ENCODE peak calls at places on chromosomes 1 and 21, in nine cellular contexts. One of them, this sample, is unnamed.

GRCh38 chr1:201763439-201764140 is 65.4 kb upstream of the IPO9 start:
- DNase-seq in uterus: no peak
- DNase-seq in fibroblast of lung: peak; percentile 63
- DNase-seq in neural progenitor cell: peak; percentile 66
- DNase-seq in ascending aorta: no peak
- DNase-seq in cardiac fibroblast: peak; percentile 66
- DNase-seq in RWPE1: no peak
- DNase-seq in fibroblast of pulmonary artery: peak; percentile 51
- DNase-seq in hepatocyte: no peak
- DNase-seq in this sample: no peak

GRCh38 chr1:34899906-34900305 is 29.5 kb downstream of the DLGAP3 start:
- DNase-seq in uterus: no peak
- DNase-seq in fibroblast of lung: no peak
- DNase-seq in neural progenitor cell: no peak
- DNase-seq in ascending aorta: no peak
- DNase-seq in cardiac fibroblast: no peak
- DNase-seq in RWPE1: no peak
- DNase-seq in fibroblast of pulmonary artery: no peak
- DNase-seq in hepatocyte: no peak
- DNase-seq in this sample: no peak

GRCh38 chr1:12153181-12153785 is 13.5 kb upstream of the TNFRSF1B start:
- DNase-seq in uterus: no peak
- DNase-seq in fibroblast of lung: peak; percentile 75
- DNase-seq in neural progenitor cell: no peak
- DNase-seq in ascending aorta: peak; percentile 83
- DNase-seq in cardiac fibroblast: peak; percentile 81
- DNase-seq in RWPE1: no peak
- DNase-seq in fibroblast of pulmonary artery: peak; percentile 64
- DNase-seq in hepatocyte: no peak
- DNase-seq in this sample: no peak

GRCh38 chr1:91693542-91693941 is 192.4 kb downstream of the TGFBR3 start:
- DNase-seq in uterus: no peak
- DNase-seq in fibroblast of lung: peak; percentile 28
- DNase-seq in neural progenitor cell: no peak
- DNase-seq in ascending aorta: peak; percentile 80
- DNase-seq in cardiac fibroblast: peak; percentile 75
- DNase-seq in RWPE1: no peak
- DNase-seq in fibroblast of pulmonary artery: peak; percentile 38
- DNase-seq in hepatocyte: no peak
- DNase-seq in this sample: no peak

GRCh38 chr21:34190576-34191301 is 117.4 kb downstream of the MRPS6 start:
- DNase-seq in uterus: no peak
- DNase-seq in fibroblast of lung: no peak
- DNase-seq in neural progenitor cell: no peak
- DNase-seq in ascending aorta: peak; percentile 19
- DNase-seq in cardiac fibroblast: no peak
- DNase-seq in RWPE1: no peak
- DNase-seq in fibroblast of pulmonary artery: no peak
- DNase-seq in hepatocyte: peak; percentile 42
- DNase-seq in this sample: no peak

GRCh38 chr1:209784276-209785169 is at the start of gene C1orf74:
- DNase-seq in uterus: peak; percentile 99
- DNase-seq in fibroblast of lung: peak; percentile 96
- DNase-seq in neural progenitor cell: peak; percentile 99
- DNase-seq in ascending aorta: peak; percentile 100
- DNase-seq in cardiac fibroblast: peak; percentile 98
- DNase-seq in RWPE1: peak; percentile 99
- DNase-seq in fibroblast of pulmonary artery: peak; percentile 98
- DNase-seq in hepatocyte: peak; percentile 100
- DNase-seq in this sample: peak; percentile 90

GRCh38 chr1:177969825-177970371 is at the start of gene SEC16B:
- DNase-seq in uterus: no peak
- DNase-seq in fibroblast of lung: no peak
- DNase-seq in neural progenitor cell: no peak
- DNase-seq in ascending aorta: no peak
- DNase-seq in cardiac fibroblast: no peak
- DNase-seq in RWPE1: no peak
- DNase-seq in fibroblast of pulmonary artery: no peak
- DNase-seq in hepatocyte: peak; percentile 85
- DNase-seq in this sample: no peak

GRCh38 chr1:116111196-116112021 is at the start of gene MAB21L3:
- DNase-seq in uterus: no peak
- DNase-seq in fibroblast of lung: no peak
- DNase-seq in neural progenitor cell: no peak
- DNase-seq in ascending aorta: no peak
- DNase-seq in cardiac fibroblast: no peak
- DNase-seq in RWPE1: no peak
- DNase-seq in fibroblast of pulmonary artery: no peak
- DNase-seq in hepatocyte: peak; percentile 70
- DNase-seq in this sample: peak; percentile 48

GRCh38 chr21:31354122-31354521 is 10.1 kb upstream of the TIAM1 start:
- DNase-seq in uterus: no peak
- DNase-seq in fibroblast of lung: no peak
- DNase-seq in neural progenitor cell: no peak
- DNase-seq in ascending aorta: no peak
- DNase-seq in cardiac fibroblast: no peak
- DNase-seq in RWPE1: peak; percentile 55
- DNase-seq in fibroblast of pulmonary artery: no peak
- DNase-seq in hepatocyte: no peak
- DNase-seq in this sample: peak; percentile 91

GRCh38 chr1:60859111-60859510 is 223.2 kb upstream of the NFIA start:
- DNase-seq in uterus: no peak
- DNase-seq in fibroblast of lung: no peak
- DNase-seq in neural progenitor cell: no peak
- DNase-seq in ascending aorta: no peak
- DNase-seq in cardiac fibroblast: no peak
- DNase-seq in RWPE1: no peak
- DNase-seq in fibroblast of pulmonary artery: no peak
- DNase-seq in hepatocyte: no peak
- DNase-seq in this sample: no peak

GRCh38 chr1:185367218-185367617 is 50.2 kb upstream of the IVNS1ABP start:
- DNase-seq in uterus: no peak
- DNase-seq in fibroblast of lung: no peak
- DNase-seq in neural progenitor cell: no peak
- DNase-seq in ascending aorta: no peak
- DNase-seq in cardiac fibroblast: peak; percentile 13
- DNase-seq in RWPE1: no peak
- DNase-seq in fibroblast of pulmonary artery: no peak
- DNase-seq in hepatocyte: no peak
- DNase-seq in this sample: no peak

GRCh38 chr1:111538343-111539035 is 35.1 kb upstream of the ADORA3 start:
- DNase-seq in uterus: no peak
- DNase-seq in fibroblast of lung: peak; percentile 75
- DNase-seq in neural progenitor cell: no peak
- DNase-seq in ascending aorta: no peak
- DNase-seq in cardiac fibroblast: peak; percentile 77
- DNase-seq in RWPE1: no peak
- DNase-seq in fibroblast of pulmonary artery: peak; percentile 89
- DNase-seq in hepatocyte: peak; percentile 34
- DNase-seq in this sample: no peak

GRCh38 chr1:79323240-79324025 is 316.9 kb upstream of the ADGRL4 start:
- DNase-seq in uterus: no peak
- DNase-seq in fibroblast of lung: peak; percentile 97
- DNase-seq in neural progenitor cell: no peak
- DNase-seq in ascending aorta: no peak
- DNase-seq in cardiac fibroblast: peak; percentile 98
- DNase-seq in RWPE1: peak; percentile 80
- DNase-seq in fibroblast of pulmonary artery: peak; percentile 99
- DNase-seq in hepatocyte: peak; percentile 34
- DNase-seq in this sample: peak; percentile 100

GRCh38 chr1:219790834-219791615 is 137.3 kb downstream of the SLC30A10 start:
- DNase-seq in uterus: no peak
- DNase-seq in fibroblast of lung: peak; percentile 86
- DNase-seq in neural progenitor cell: no peak
- DNase-seq in ascending aorta: no peak
- DNase-seq in cardiac fibroblast: no peak
- DNase-seq in RWPE1: no peak
- DNase-seq in fibroblast of pulmonary artery: peak; percentile 29
- DNase-seq in hepatocyte: no peak
- DNase-seq in this sample: peak; percentile 22

GRCh38 chr1:204624631-204625216 is 60.8 kb downstream of the LRRN2 start:
- DNase-seq in uterus: no peak
- DNase-seq in fibroblast of lung: no peak
- DNase-seq in neural progenitor cell: peak; percentile 8
- DNase-seq in ascending aorta: no peak
- DNase-seq in cardiac fibroblast: no peak
- DNase-seq in RWPE1: no peak
- DNase-seq in fibroblast of pulmonary artery: no peak
- DNase-seq in hepatocyte: peak; percentile 29
- DNase-seq in this sample: no peak

GRCh38 chr1:77829851-77830250 is 50.4 kb downstream of the MIGA1 start:
- DNase-seq in uterus: no peak
- DNase-seq in fibroblast of lung: no peak
- DNase-seq in neural progenitor cell: no peak
- DNase-seq in ascending aorta: no peak
- DNase-seq in cardiac fibroblast: no peak
- DNase-seq in RWPE1: no peak
- DNase-seq in fibroblast of pulmonary artery: no peak
- DNase-seq in hepatocyte: no peak
- DNase-seq in this sample: no peak

GRCh38 chr1:7561331-7561921 is 209.7 kb upstream of the VAMP3 start:
- DNase-seq in uterus: no peak
- DNase-seq in fibroblast of lung: no peak
- DNase-seq in neural progenitor cell: peak; percentile 75
- DNase-seq in ascending aorta: no peak
- DNase-seq in cardiac fibroblast: no peak
- DNase-seq in RWPE1: no peak
- DNase-seq in fibroblast of pulmonary artery: peak; percentile 23
- DNase-seq in hepatocyte: no peak
- DNase-seq in this sample: no peak

DNA sequence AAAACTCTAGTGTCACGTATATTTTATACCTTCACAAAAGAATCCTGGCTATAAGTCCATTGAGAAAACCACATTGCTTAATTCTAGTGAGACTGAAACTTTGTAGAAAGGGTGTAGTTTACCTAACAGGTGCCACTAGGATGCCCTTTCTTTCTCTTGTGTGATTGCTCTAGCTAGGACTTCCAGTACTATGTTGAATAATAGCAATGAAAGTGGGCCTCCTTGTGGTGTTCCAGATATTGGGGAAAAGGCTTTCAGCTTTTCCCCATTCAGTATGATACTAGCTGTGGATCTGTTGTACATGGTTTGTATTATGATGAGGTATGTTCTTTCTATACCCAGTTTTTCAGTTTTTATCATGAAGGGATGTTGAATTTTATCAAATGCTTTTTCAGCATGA is 39.7 kb upstream of the CHODL start:
- DNase-seq in uterus: no peak
- DNase-seq in fibroblast of lung: no peak
- DNase-seq in neural progenitor cell: peak; percentile 22
- DNase-seq in ascending aorta: no peak
- DNase-seq in cardiac fibroblast: no peak
- DNase-seq in RWPE1: no peak
- DNase-seq in fibroblast of pulmonary artery: no peak
- DNase-seq in hepatocyte: no peak
- DNase-seq in this sample: no peak
- TF ChIP-seq CTCF in uterus: no peak
- TF ChIP-seq CTCF in fibroblast of lung: no peak
- TF ChIP-seq CTCF in neural progenitor cell: peak; percentile 38
- TF ChIP-seq CTCF in ascending aorta: no peak
- TF ChIP-seq CTCF in cardiac fibroblast: no peak
- TF ChIP-seq CTCF in RWPE1: no peak
- TF ChIP-seq CTCF in fibroblast of pulmonary artery: no peak
- TF ChIP-seq CTCF in hepatocyte: no peak
- TF ChIP-seq CTCF in this sample: no peak

DNA sequence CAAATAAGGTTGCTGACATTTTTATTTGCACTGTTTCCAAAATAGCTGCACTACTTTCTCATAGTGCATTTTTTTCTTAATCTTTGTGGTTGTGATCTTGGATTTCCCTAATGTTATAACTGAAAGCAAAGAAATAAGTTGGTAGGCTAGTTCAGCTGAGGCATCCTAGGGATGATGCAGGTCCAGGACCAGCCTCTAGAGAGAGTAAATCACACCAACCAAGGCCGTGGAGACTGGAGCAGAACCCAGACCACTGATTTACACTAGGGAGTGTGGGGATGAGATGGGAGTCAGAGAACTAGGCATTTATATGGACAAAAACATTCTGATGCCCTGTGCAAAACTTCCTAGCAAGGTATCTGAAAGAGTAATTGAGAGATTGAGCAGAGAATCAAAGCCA is 104.5 kb downstream of the URB2 start:
- DNase-seq in uterus: no peak
- DNase-seq in fibroblast of lung: no peak
- DNase-seq in neural progenitor cell: no peak
- DNase-seq in ascending aorta: no peak
- DNase-seq in cardiac fibroblast: no peak
- DNase-seq in RWPE1: no peak
- DNase-seq in fibroblast of pulmonary artery: no peak
- DNase-seq in hepatocyte: no peak
- DNase-seq in this sample: no peak
- TF ChIP-seq CTCF in uterus: no peak
- TF ChIP-seq CTCF in fibroblast of lung: no peak
- TF ChIP-seq CTCF in neural progenitor cell: no peak
- TF ChIP-seq CTCF in ascending aorta: no peak
- TF ChIP-seq CTCF in cardiac fibroblast: no peak
- TF ChIP-seq CTCF in RWPE1: no peak
- TF ChIP-seq CTCF in fibroblast of pulmonary artery: no peak
- TF ChIP-seq CTCF in hepatocyte: no peak
- TF ChIP-seq CTCF in this sample: no peak

GRCh38 chr21:33132054-33132453 is 62.1 kb downstream of the OLIG1 start:
- DNase-seq in uterus: no peak
- DNase-seq in fibroblast of lung: no peak
- DNase-seq in neural progenitor cell: no peak
- DNase-seq in ascending aorta: no peak
- DNase-seq in cardiac fibroblast: no peak
- DNase-seq in RWPE1: no peak
- DNase-seq in fibroblast of pulmonary artery: no peak
- DNase-seq in hepatocyte: no peak
- DNase-seq in this sample: peak; percentile 8
- TF ChIP-seq CTCF in uterus: no peak
- TF ChIP-seq CTCF in fibroblast of lung: no peak
- TF ChIP-seq CTCF in neural progenitor cell: peak; percentile 34
- TF ChIP-seq CTCF in ascending aorta: no peak
- TF ChIP-seq CTCF in cardiac fibroblast: peak; percentile 22
- TF ChIP-seq CTCF in RWPE1: no peak
- TF ChIP-seq CTCF in fibroblast of pulmonary artery: peak; percentile 13
- TF ChIP-seq CTCF in hepatocyte: peak; percentile 25
- TF ChIP-seq CTCF in this sample: peak; percentile 31

DNA sequence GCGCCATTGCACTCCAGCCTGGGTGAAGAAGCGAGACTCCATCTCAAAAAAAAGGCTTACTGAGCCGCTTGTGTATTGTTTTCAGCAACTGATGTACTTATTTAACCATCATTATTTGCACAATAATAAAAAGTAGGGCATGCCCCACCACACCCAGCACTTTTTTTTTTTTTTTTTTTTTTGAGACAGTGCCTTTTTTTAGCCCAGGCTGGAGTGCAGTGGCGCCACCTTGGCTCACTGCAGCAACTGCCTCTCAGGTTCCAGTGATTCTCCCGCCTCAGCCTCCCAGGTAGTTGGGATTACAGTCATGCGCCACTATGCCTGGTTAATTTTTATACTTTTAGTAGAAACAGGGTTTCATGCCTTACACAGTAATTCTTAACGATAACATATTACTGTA is 12.2 kb upstream of the TRNAU1AP start:
- DNase-seq in uterus: no peak
- DNase-seq in fibroblast of lung: no peak
- DNase-seq in neural progenitor cell: no peak
- DNase-seq in ascending aorta: no peak
- DNase-seq in cardiac fibroblast: no peak
- DNase-seq in RWPE1: no peak
- DNase-seq in fibroblast of pulmonary artery: no peak
- DNase-seq in hepatocyte: no peak
- DNase-seq in this sample: no peak
- TF ChIP-seq CTCF in uterus: no peak
- TF ChIP-seq CTCF in fibroblast of lung: peak; percentile 21
- TF ChIP-seq CTCF in neural progenitor cell: peak; percentile 30
- TF ChIP-seq CTCF in ascending aorta: no peak
- TF ChIP-seq CTCF in cardiac fibroblast: peak; percentile 7
- TF ChIP-seq CTCF in RWPE1: peak; percentile 7
- TF ChIP-seq CTCF in fibroblast of pulmonary artery: peak; percentile 5
- TF ChIP-seq CTCF in hepatocyte: no peak
- TF ChIP-seq CTCF in this sample: no peak